ENCODE peak calls at places on chromosome 2, in seven cellular contexts. A is CD4-positive, alpha-beta T cell; W is effector CD4-positive, alpha-beta T cell; H is NCI-H1105; L is AG08396; P is HS-5; F is HFF-Myc. I is an unnamed sample.

GRCh38 chr2:14324308-14324707 is 308.2 kb upstream of the LRATD1 start:
- DNase-seq in P (peak), A (no peak), L (no peak), H (no peak), F (no peak), W (no peak), I (peak)

GRCh38 chr2:54456526-54457325 is 599 bp downstream of the SPTBN1 start:
- DNase-seq in A (no peak), L (peak), F (no peak), W (no peak), P (no peak), H (peak), I (peak)

GRCh38 chr2:49306925-49307324 is 152.6 kb upstream of the FSHR start:
- DNase-seq in W (no peak), P (no peak), F (no peak), A (no peak), H (no peak), L (no peak), I (no peak)

GRCh38 chr2:241804326-241805276 is 4.4 kb upstream of the NEU4 start:
- DNase-seq in W (no peak), F (no peak), H (no peak), A (peak), P (no peak), L (peak), I (no peak)

GRCh38 chr2:63680455-63680854 is 91.7 kb downstream of the MDH1 start:
- DNase-seq in H (no peak), A (no peak), W (no peak), F (no peak), P (no peak), L (no peak), I (no peak)

GRCh38 chr2:185484601-185485000 is 254.0 kb upstream of the FSIP2 start:
- DNase-seq in L (no peak), F (no peak), P (no peak), H (no peak), A (no peak), W (no peak), I (no peak)

GRCh38 chr2:165524720-165525119 is 55.2 kb downstream of the CSRNP3 start:
- DNase-seq in L (no peak), F (no peak), W (no peak), A (no peak), H (no peak), P (no peak), I (no peak)

GRCh38 chr2:63424329-63425078 is 163.8 kb downstream of the WDPCP start:
- DNase-seq in H (no peak), A (no peak), L (peak), F (peak), P (no peak), W (no peak), I (peak)

GRCh38 chr2:183059561-183059960 is 19.0 kb upstream of the DUSP19 start:
- DNase-seq in W (no peak), F (no peak), L (peak), H (no peak), A (no peak), P (peak), I (peak)

GRCh38 chr2:167052825-167053224 is 164.5 kb downstream of the XIRP2 start:
- DNase-seq in A (no peak), L (peak), W (no peak), F (no peak), H (no peak), P (peak), I (peak)